ENCODE peak calls at places on chromosomes 2 and 18, in five cellular contexts. C is GM06990, R is choroid plexus epithelial cell, X is body of pancreas, J is right lobe of liver. K is an unnamed sample.

GRCh38 chr2:38648107-38648761 is 17.7 kb upstream of the GALM start:
- DNase-seq in X (peak; percentile 15), J (no peak), C (no peak), R (no peak), K (no peak)

GRCh38 chr18:36075862-36076587 is 8.7 kb upstream of the RPRD1A start:
- DNase-seq in C (no peak), J (no peak), R (peak; percentile 90), X (no peak), K (no peak)

GRCh38 chr2:130911996-130912395 is 75.3 kb downstream of the ARHGEF4 start:
- DNase-seq in C (no peak), X (no peak), R (no peak), J (no peak), K (no peak)

GRCh38 chr2:98730851-98731708 is at the start of gene MGAT4A:
- DNase-seq in C (peak; percentile 77), J (peak; percentile 89), X (peak; percentile 85), R (peak; percentile 11), K (no peak)

GRCh38 chr2:144201126-144201525 is 318.8 kb downstream of the ZEB2 start:
- DNase-seq in X (no peak), J (no peak), C (no peak), R (no peak), K (no peak)

GRCh38 chr2:168468354-168468753 is 12.3 kb downstream of the CERS6 start:
- DNase-seq in X (no peak), R (no peak), J (no peak), C (no peak), K (no peak)

GRCh38 chr2:119377266-119377972 is 10.6 kb downstream of the DBI start:
- DNase-seq in R (no peak), J (no peak), C (no peak), X (no peak), K (no peak)

GRCh38 chr2:70922591-70923234 is 13.0 kb upstream of the ATP6V1B1 start:
- DNase-seq in R (peak; percentile 6), C (no peak), J (peak; percentile 32), X (no peak), K (no peak)

GRCh38 chr2:47346107-47346506 is 56.8 kb upstream of the MSH2 start:
- DNase-seq in R (no peak), X (no peak), J (no peak), C (no peak), K (no peak)

GRCh38 chr2:232030229-232030628 is 68.7 kb downstream of the DIS3L2 start:
- DNase-seq in X (no peak), C (no peak), R (no peak), J (no peak), K (no peak)

GRCh38 chr2:144519934-144520717 is at the start of gene ZEB2:
- DNase-seq in C (no peak), R (peak; percentile 90), J (no peak), X (peak; percentile 64), K (no peak)

GRCh38 chr2:128623776-128624424 is 305.2 kb upstream of the HS6ST1 start:
- DNase-seq in X (peak; percentile 26), C (peak; percentile 48), R (peak; percentile 96), J (no peak), K (peak; percentile 64)

GRCh38 chr2:118279005-118279404 is 190.7 kb downstream of the INSIG2 start:
- DNase-seq in R (no peak), J (no peak), C (no peak), X (no peak), K (no peak)

GRCh38 chr2:126663184-126663963 is 7.4 kb downstream of the GYPC start:
- DNase-seq in C (peak; percentile 52), J (no peak), R (no peak), X (no peak), K (no peak)
- H3K4me3 ChIP-seq in C (peak overlapping the region; percentile 54), J (no peak overlapping the region), R (no peak overlapping the region), X (no peak overlapping the region), K (peak overlapping the region; percentile 18)

DNA sequence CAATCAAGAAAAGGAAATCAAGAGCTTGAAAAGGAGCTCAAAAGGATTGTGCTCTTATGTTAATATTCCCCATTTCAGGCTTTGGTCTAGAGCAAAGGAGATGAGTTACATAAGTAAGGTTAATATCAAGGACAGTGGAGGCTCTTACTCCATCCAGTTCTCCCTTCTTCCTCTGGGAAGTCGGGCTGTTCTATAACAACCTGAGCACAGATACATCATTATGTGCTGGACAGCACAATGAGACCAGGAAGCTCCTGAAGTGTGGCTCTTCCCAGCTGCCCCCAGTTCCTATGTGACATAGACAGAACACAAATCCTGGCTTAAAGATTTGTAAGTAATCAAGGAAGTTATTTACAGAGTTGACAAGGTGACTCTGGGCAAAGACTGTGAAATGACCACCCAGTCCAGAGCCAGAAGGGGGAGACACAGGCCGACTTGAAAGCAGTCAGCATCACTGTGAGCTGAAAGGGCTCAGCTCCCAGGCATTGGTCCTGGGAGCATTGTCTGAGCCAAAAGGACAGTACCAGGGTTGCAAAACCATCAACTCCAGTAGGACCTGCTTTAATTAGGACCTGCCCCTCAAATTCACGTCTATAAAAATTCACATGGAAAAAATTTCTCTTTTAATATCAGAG is 917.6 kb upstream of the ACVR2A start:
- DNase-seq in J (no peak), R (peak; percentile 89), C (no peak), X (peak; percentile 17), K (no peak)
- TF ChIP-seq CTCF in J (peak; percentile 25), R (peak; percentile 97), C (peak; percentile 49), X (peak; percentile 18), K (peak; percentile 52)

DNA sequence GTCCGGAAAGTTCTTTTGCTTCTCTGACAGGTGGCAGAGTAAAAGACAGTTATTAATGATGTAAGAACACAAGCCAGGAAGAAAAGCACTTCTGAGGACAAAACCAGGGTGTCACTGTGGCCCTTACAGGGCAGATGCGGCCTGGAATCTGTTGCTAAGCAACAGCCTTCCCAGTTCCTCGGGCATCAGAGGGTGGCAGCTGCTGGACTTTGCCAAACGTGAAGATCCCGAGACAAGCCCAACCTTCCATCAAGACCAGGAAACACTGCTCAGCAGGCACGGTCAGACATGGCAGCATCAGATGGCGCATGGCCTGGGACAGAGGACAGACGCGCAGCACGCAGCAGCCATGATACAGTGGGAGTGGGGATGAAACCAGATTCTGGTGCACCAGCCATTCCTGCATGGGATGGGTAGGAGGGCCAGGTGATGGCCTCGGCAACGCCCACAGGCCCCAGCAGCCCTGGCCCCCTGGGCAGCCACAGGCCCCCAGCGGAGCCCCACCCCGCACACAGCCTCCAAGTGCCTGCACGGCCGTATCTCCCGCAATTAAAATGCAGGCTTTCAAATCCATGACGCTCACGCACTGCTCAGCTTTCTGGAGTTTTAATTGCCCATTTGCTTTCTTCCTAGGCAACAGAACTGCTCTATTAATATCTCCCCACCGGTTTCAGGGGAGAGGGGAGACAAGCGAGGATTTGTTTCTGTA is 89.0 kb downstream of the EIPR1 start:
- DNase-seq in X (no peak), R (no peak), J (no peak), C (no peak), K (no peak)
- H3K4me3 ChIP-seq in X (no peak overlapping the region), R (no peak overlapping the region), J (no peak overlapping the region), C (no peak overlapping the region), K (no peak overlapping the region)

GRCh38 chr2:100422320-100422719 is 4.9 kb upstream of the CHST10 start:
- DNase-seq in C (no peak), R (peak; percentile 69), J (no peak), X (peak; percentile 25), K (no peak)
- TF ChIP-seq CTCF in C (peak; percentile 23), R (peak; percentile 85), J (peak; percentile 43), X (peak; percentile 38), K (peak; percentile 34)

DNA sequence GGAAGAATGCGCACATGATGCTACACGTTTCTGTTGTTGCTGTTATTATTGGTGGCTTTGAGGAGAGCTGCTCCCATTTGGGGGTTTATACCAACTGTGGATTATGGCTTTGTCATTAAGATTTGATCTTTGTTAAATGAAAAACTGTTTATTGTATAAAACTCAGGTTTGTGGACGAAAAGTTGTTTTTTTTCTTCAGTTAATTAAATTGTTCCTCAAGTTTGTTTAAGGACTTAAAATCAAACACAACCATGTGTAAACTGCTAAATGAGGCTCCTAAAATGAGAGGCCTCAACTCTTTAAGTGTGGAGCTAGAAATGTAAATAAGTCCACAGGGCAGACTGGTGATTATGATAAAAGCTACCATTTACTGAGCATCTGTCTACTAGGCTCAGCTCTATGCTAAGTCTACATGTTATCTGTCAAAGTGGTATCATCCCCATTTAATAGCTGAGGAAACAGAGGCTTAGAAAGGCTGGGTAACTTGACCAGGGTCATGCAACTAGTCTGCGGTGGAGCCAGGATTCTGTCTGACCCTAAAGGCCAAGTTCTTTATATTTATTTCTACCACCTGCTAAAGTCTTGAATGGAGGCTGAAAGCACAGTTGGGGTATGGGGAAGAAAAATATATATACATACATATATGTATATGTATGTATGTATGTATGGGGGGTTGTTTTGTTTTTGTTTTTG is 4.1 kb downstream of the MYCN start:
- DNase-seq in C (no peak), X (no peak), J (no peak), R (no peak), K (no peak)
- H3K4me3 ChIP-seq in C (no peak overlapping the region), X (no peak overlapping the region), J (no peak overlapping the region), R (no peak overlapping the region), K (no peak overlapping the region)

GRCh38 chr2:12717191-12717987 is 653 bp downstream of the TRIB2 start:
- DNase-seq in X (peak; percentile 62), J (peak; percentile 83), C (peak; percentile 75), R (peak; percentile 84), K (no peak)
- TF ChIP-seq CTCF in X (peak; percentile 53), J (peak; percentile 37), C (peak; percentile 46), R (peak; percentile 58), K (no peak)

GRCh38 chr18:5986257-5986909 is 91.1 kb upstream of the TMEM200C start:
- DNase-seq in X (no peak), R (no peak), J (no peak), C (no peak), K (no peak)
- H3K4me3 ChIP-seq in X (no peak overlapping the region), R (no peak overlapping the region), J (no peak overlapping the region), C (no peak overlapping the region), K (no peak overlapping the region)

GRCh38 chr2:34003795-34004194 is 404.7 kb upstream of the FAM98A start:
- DNase-seq in J (no peak), R (no peak), C (no peak), X (no peak), K (no peak)

GRCh38 chr2:34004936-34005335 is 405.8 kb upstream of the FAM98A start:
- DNase-seq in X (no peak), C (no peak), R (no peak), J (no peak), K (no peak)

DNA sequence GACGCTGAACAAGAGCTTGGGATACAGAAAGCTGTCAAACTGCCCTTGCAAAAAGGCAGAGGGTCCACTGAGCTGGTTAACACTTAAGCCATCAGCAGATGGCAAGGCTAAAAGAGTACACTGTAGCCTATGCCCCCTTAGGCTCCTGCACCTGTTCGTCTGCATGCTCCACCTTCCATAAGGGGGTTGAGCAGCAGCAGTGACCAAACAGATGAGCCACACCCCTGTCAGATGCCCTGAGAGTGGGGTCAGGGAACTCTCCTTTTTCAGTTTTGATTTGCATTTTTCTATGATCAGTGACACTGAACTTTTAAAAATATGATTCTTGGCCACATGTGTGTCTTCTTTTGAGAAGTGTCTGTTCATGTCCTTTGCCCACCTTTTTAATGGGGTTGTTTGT is 402.5 kb upstream of the FAM98A start:
- DNase-seq in X (no peak), R (no peak), C (no peak), J (no peak), K (no peak)
- TF ChIP-seq CTCF in X (no peak), R (no peak), C (no peak), J (no peak), K (no peak)

K was measured in GM12864.